ENCODE peak calls at places on chromosome X, in six cellular contexts. V is neural crest cell, E is RWPE1, D is glutamatergic neuron, S is H54, B is endothelial cell. I is an unnamed sample.

GRCh38 chrX:10797493-10797892 is 177.1 kb upstream of the MID1 start:
- DNase-seq in D (no peak), E (no peak), B (no peak), V (no peak), S (no peak), I (no peak)

GRCh38 chrX:147737690-147738089 is 174.0 kb upstream of the FMR1 start:
- DNase-seq in D (no peak), S (no peak), B (no peak), E (no peak), V (no peak), I (no peak)

GRCh38 chrX:44245730-44246129 is 97.7 kb downstream of the EFHC2 start:
- DNase-seq in E (no peak), D (no peak), B (no peak), S (no peak), V (no peak), I (no peak)

GRCh38 chrX:45428816-45429215 is 228.1 kb upstream of the DIPK2B start:
- DNase-seq in V (no peak), B (no peak), S (no peak), D (no peak), E (no peak), I (no peak)

GRCh38 chrX:46165866-46166265 is 379.4 kb downstream of the ZNF674 start:
- DNase-seq in E (no peak), D (no peak), S (no peak), B (no peak), V (no peak), I (no peak)

GRCh38 chrX:40132751-40133150 is 35.0 kb upstream of the BCOR start:
- DNase-seq in E (peak), D (no peak), B (no peak), S (no peak), V (no peak), I (peak)

GRCh38 chrX:2928127-2928582 is 984 bp downstream of the ARSD start:
- DNase-seq in D (peak), E (no peak), S (peak), V (peak), B (peak), I (peak)

GRCh38 chrX:135403374-135403773 is 18.4 kb upstream of the SMIM10L2A start:
- DNase-seq in E (no peak), D (no peak), S (no peak), V (no peak), B (no peak), I (no peak)

GRCh38 chrX:148854351-148854750 is 353.9 kb downstream of the AFF2 start:
- DNase-seq in S (no peak), V (no peak), B (no peak), E (no peak), D (no peak), I (no peak)

GRCh38 chrX:130769835-130770234 is 133.2 kb downstream of the ENOX2 start:
- DNase-seq in E (no peak), D (no peak), V (no peak), S (no peak), B (no peak), I (no peak)

GRCh38 chrX:18194688-18195087 is 26.0 kb downstream of the BEND2 start:
- DNase-seq in B (no peak), E (no peak), V (no peak), D (no peak), S (no peak), I (no peak)

GRCh38 chrX:97027384-97027922 is 143.7 kb downstream of the RPA4 start:
- DNase-seq in B (no peak), E (no peak), D (no peak), S (no peak), V (no peak), I (no peak)

GRCh38 chrX:150587585-150588503 is 19.4 kb downstream of the MTM1 start:
- DNase-seq in V (no peak), D (peak), B (peak), S (no peak), E (no peak), I (no peak)